ENCODE peak calls at places on chromosome 16, in nine cellular contexts. M is activated gamma-delta T cell, D is HS-27A, R is upper lobe of right lung, X is fibroblast of the conjunctiva, Z is dorsolateral prefrontal cortex, V is epithelial cell of prostate, T is left ventricle myocardium inferior, W is OCI-LY7. S is an unnamed sample.

GRCh38 chr16:30748634-30749445 is 615 bp downstream of the PHKG2 start:
- DNase-seq in M (peak), D (no peak), R (peak), X (no peak), Z (peak), V (no peak), T (no peak), W (peak), S (peak)

GRCh38 chr16:17160285-17160854 is 310.4 kb downstream of the XYLT1 start:
- DNase-seq in M (no peak), D (no peak), R (no peak), X (no peak), Z (no peak), V (no peak), T (no peak), W (no peak), S (no peak)

GRCh38 chr16:149024-149675 is 3.3 kb upstream of the HBZ start:
- DNase-seq in M (no peak), D (no peak), R (no peak), X (no peak), Z (no peak), V (no peak), T (no peak), W (no peak), S (no peak)

GRCh38 chr16:50151744-50152143 is 1.4 kb upstream of the TENT4B start:
- DNase-seq in M (no peak), D (no peak), R (no peak), X (no peak), Z (no peak), V (no peak), T (no peak), W (no peak), S (no peak)

GRCh38 chr16:86751081-86752030 is 173.0 kb downstream of the FOXL1 start:
- DNase-seq in M (no peak), D (peak), R (no peak), X (peak), Z (no peak), V (no peak), T (no peak), W (no peak), S (no peak)

GRCh38 chr16:10657925-10658324 is 36.8 kb downstream of the TEKT5 start:
- DNase-seq in M (no peak), D (no peak), R (no peak), X (no peak), Z (no peak), V (no peak), T (no peak), W (no peak), S (no peak)

GRCh38 chr16:48101069-48101674 is 54.6 kb downstream of the ABCC12 start:
- DNase-seq in M (no peak), D (no peak), R (no peak), X (no peak), Z (no peak), V (peak), T (no peak), W (no peak), S (no peak)

GRCh38 chr16:73978407-73978784 is 318.2 kb upstream of the PSMD7 start:
- DNase-seq in M (no peak), D (no peak), R (no peak), X (no peak), Z (no peak), V (no peak), T (no peak), W (no peak), S (no peak)

GRCh38 chr16:51161440-51162195 is 10.5 kb upstream of the SALL1 start:
- DNase-seq in M (no peak), D (no peak), R (no peak), X (no peak), Z (no peak), V (no peak), T (no peak), W (no peak), S (no peak)

GRCh38 chr16:13931845-13932244 is 11.9 kb downstream of the ERCC4 start:
- DNase-seq in M (no peak), D (no peak), R (no peak), X (no peak), Z (no peak), V (no peak), T (no peak), W (no peak), S (no peak)

GRCh38 chr16:85172465-85173071 is 60.3 kb upstream of the CIBAR2 start:
- DNase-seq in M (no peak), D (no peak), R (no peak), X (no peak), Z (peak), V (no peak), T (no peak), W (no peak), S (no peak)

GRCh38 chr16:12811441-12812198 is 7.9 kb upstream of the CPPED1 start:
- DNase-seq in M (no peak), D (no peak), R (no peak), X (no peak), Z (peak), V (no peak), T (no peak), W (no peak), S (no peak)

GRCh38 chr16:10577305-10578202 is 2.8 kb downstream of the EMP2 start:
- DNase-seq in M (no peak), D (no peak), R (peak), X (no peak), Z (no peak), V (no peak), T (peak), W (no peak), S (no peak)

GRCh38 chr16:74052006-74052405 is 244.6 kb upstream of the PSMD7 start:
- DNase-seq in M (no peak), D (no peak), R (no peak), X (no peak), Z (no peak), V (no peak), T (no peak), W (no peak), S (no peak)

GRCh38 chr16:67387479-67388079 is 5.7 kb downstream of the TPPP3 start:
- DNase-seq in M (no peak), D (no peak), R (peak), X (no peak), Z (no peak), V (no peak), T (no peak), W (no peak), S (no peak)